ENCODE peak calls at places on chromosome 2, in six cellular contexts. G is activated effector memory CD4-positive, alpha-beta T cell treated with anti-CD3 and anti-CD28 coated beads, Interleukin-2, amount 50 U/mL, for 16 hours; A is EL; H is Right ventricle myocardium inferior; T is NCI-H2081 treated with DMSO at 0.1 percent for 48 hours; I is PC-9. B is an unnamed sample.

GRCh38 chr2:233816334-233816733 is 38.0 kb downstream of the HJURP start:
- DNase-seq in I (no peak), A (no peak), H (no peak), T (no peak), G (no peak), B (no peak)

GRCh38 chr2:233273120-233273519 is 21.6 kb downstream of the ATG16L1 start:
- DNase-seq in A (no peak), G (no peak), I (no peak), H (no peak), T (no peak), B (no peak)

GRCh38 chr2:70930371-70931329 is 5.0 kb upstream of the ATP6V1B1 start:
- DNase-seq in A (no peak), H (no peak), I (no peak), T (no peak), G (peak), B (no peak)

GRCh38 chr2:199261221-199261620 is 196.5 kb downstream of the SATB2 start:
- DNase-seq in G (no peak), T (no peak), A (peak), I (no peak), H (no peak), B (no peak)

GRCh38 chr2:66789741-66790140 is 354.8 kb downstream of the MEIS1 start:
- DNase-seq in I (no peak), H (no peak), G (no peak), A (no peak), T (no peak), B (no peak)

GRCh38 chr2:144230452-144231085 is 289.4 kb downstream of the ZEB2 start:
- DNase-seq in A (peak), G (no peak), T (no peak), I (no peak), H (no peak), B (no peak)

GRCh38 chr2:205682239-205683021 is at the start of gene NRP2:
- DNase-seq in T (no peak), H (peak), G (peak), I (peak), A (peak), B (no peak)

GRCh38 chr2:126753501-126754212 is 97.7 kb downstream of the GYPC start:
- DNase-seq in H (no peak), A (no peak), T (no peak), G (no peak), I (no peak), B (no peak)

GRCh38 chr2:120899799-120900198 is 164.1 kb downstream of the GLI2 start:
- DNase-seq in A (no peak), I (no peak), G (no peak), H (peak), T (no peak), B (no peak)

GRCh38 chr2:123908522-123908921 is 116.6 kb upstream of the CNTNAP5 start:
- DNase-seq in G (no peak), T (no peak), I (no peak), A (no peak), H (no peak), B (no peak)

GRCh38 chr2:134252092-134252775 is 1.6 kb upstream of the MGAT5 start:
- DNase-seq in G (peak), I (no peak), T (no peak), H (no peak), A (peak), B (peak)

GRCh38 chr2:46942891-46943626 is 27.5 kb upstream of the MCFD2 start:
- DNase-seq in A (no peak), G (no peak), H (no peak), T (no peak), I (no peak), B (no peak)

GRCh38 chr2:65545818-65546217 is 113.4 kb upstream of the SPRED2 start:
- DNase-seq in H (no peak), I (peak), G (peak), T (no peak), A (peak), B (no peak)

GRCh38 chr2:7726989-7727388 is 809.8 kb downstream of the RNF144A start:
- DNase-seq in H (no peak), I (no peak), T (no peak), G (no peak), A (no peak), B (no peak)

GRCh38 chr2:11023326-11024009 is 111.7 kb downstream of the KCNF1 start:
- DNase-seq in G (no peak), A (no peak), H (no peak), T (no peak), I (peak), B (no peak)

GRCh38 chr2:6909431-6910385 is 7.5 kb upstream of the RNF144A start:
- DNase-seq in G (no peak), H (no peak), I (no peak), T (no peak), A (no peak), B (no peak)

GRCh38 chr2:238100821-238101771 is 956 bp downstream of the ESPNL start:
- DNase-seq in A (no peak), G (peak), H (peak), I (no peak), T (no peak), B (no peak)

GRCh38 chr2:26173596-26174482 is 951 bp downstream of the GAREM2 start:
- DNase-seq in H (no peak), G (peak), A (no peak), I (no peak), T (no peak), B (no peak)

GRCh38 chr2:136323212-136323611 is 205.3 kb upstream of the CXCR4 start:
- DNase-seq in G (no peak), T (no peak), H (no peak), A (no peak), I (no peak), B (no peak)

GRCh38 chr2:54570925-54571694 is 115.0 kb downstream of the SPTBN1 start:
- DNase-seq in I (peak), T (no peak), G (peak), A (peak), H (no peak), B (no peak)

GRCh38 chr2:9778471-9779402 is 64.5 kb upstream of the TAF1B start:
- DNase-seq in T (no peak), A (no peak), I (peak), G (no peak), H (no peak), B (no peak)

GRCh38 chr2:147382322-147382948 is 462.4 kb upstream of the ACVR2A start:
- DNase-seq in A (no peak), I (no peak), H (no peak), G (no peak), T (peak), B (peak)

GRCh38 chr2:19611491-19612332 is 253.3 kb upstream of the OSR1 start:
- DNase-seq in H (no peak), T (no peak), G (no peak), I (peak), A (peak), B (no peak)

GRCh38 chr2:241454837-241455485 is 53.4 kb downstream of the STK25 start:
- DNase-seq in G (no peak), I (no peak), H (no peak), T (no peak), A (no peak), B (no peak)

GRCh38 chr2:42138163-42139016 is 30.8 kb upstream of the EML4 start:
- DNase-seq in T (no peak), G (no peak), H (no peak), A (peak), I (peak), B (no peak)

GRCh38 chr2:10232096-10232815 is 70.4 kb upstream of the HPCAL1 start:
- DNase-seq in G (no peak), H (no peak), A (no peak), T (no peak), I (no peak), B (no peak)

GRCh38 chr2:238945433-238946150 is 97.7 kb downstream of the TWIST2 start:
- DNase-seq in T (no peak), H (peak), G (peak), I (no peak), A (peak), B (no peak)

GRCh38 chr2:118833716-118834439 is 13.6 kb downstream of the EN1 start:
- DNase-seq in I (no peak), A (no peak), H (peak), T (no peak), G (no peak), B (no peak)

GRCh38 chr2:103875111-103875510 is 978.8 kb upstream of the POU3F3 start:
- DNase-seq in I (no peak), H (no peak), G (no peak), A (no peak), T (no peak), B (no peak)

GRCh38 chr2:55914786-55915185 is 8.8 kb downstream of the EFEMP1 start:
- DNase-seq in H (no peak), I (no peak), G (no peak), T (no peak), A (no peak), B (no peak)

GRCh38 chr2:239285071-239285931 is 115.5 kb downstream of the HDAC4 start:
- DNase-seq in T (no peak), G (peak), H (peak), I (no peak), A (no peak), B (no peak)

GRCh38 chr2:40357667-40358066 is 94.2 kb downstream of the SLC8A1 start:
- DNase-seq in I (no peak), G (no peak), T (no peak), A (peak), H (no peak), B (no peak)

GRCh38 chr2:71637736-71638135 is 184.4 kb downstream of the DYSF start:
- DNase-seq in T (no peak), A (no peak), G (no peak), I (no peak), H (no peak), B (no peak)

GRCh38 chr2:128412181-128412871 is 93.7 kb upstream of the HS6ST1 start:
- DNase-seq in I (no peak), H (no peak), A (no peak), G (peak), T (no peak), B (no peak)